ENCODE peak calls at places on chromosomes 1 and 21, in four cellular contexts. M, T, P and Y are unnamed samples.

GRCh38 chr1:20355101-20355827 is 64.6 kb downstream of the VWA5B1 start:
- DNase-seq in M (no peak), T (no peak), P (no peak), Y (no peak)

GRCh38 chr1:110489406-110489805 is 29.6 kb downstream of the KCNA10 start:
- DNase-seq in M (no peak), T (no peak), P (no peak), Y (no peak)

GRCh38 chr1:5423109-5423508 is 569.1 kb downstream of the NPHP4 start:
- DNase-seq in M (no peak), T (no peak), P (no peak), Y (no peak)

GRCh38 chr1:20413136-20413790 is 72.7 kb downstream of the CAMK2N1 start:
- DNase-seq in M (no peak), T (no peak), P (no peak), Y (no peak)

GRCh38 chr1:62637392-62638105 is 40.2 kb downstream of the ANGPTL3 start:
- DNase-seq in M (no peak), T (no peak), P (no peak), Y (no peak)

GRCh38 chr1:117106478-117106877 is 15.1 kb downstream of the TRIM45 start:
- DNase-seq in M (no peak), T (no peak), P (no peak), Y (no peak)

GRCh38 chr1:16165548-16165947 is 9.7 kb upstream of the EPHA2 start:
- DNase-seq in M (no peak), T (no peak), P (no peak), Y (no peak)

GRCh38 chr1:245153645-245154428 is 948 bp upstream of the KIF26B start:
- DNase-seq in M (no peak), T (no peak), P (no peak), Y (peak; percentile 23)

GRCh38 chr1:197391303-197392226 is 123.5 kb downstream of the CRB1 start:
- DNase-seq in M (no peak), T (no peak), P (no peak), Y (no peak)

GRCh38 chr1:21254335-21254951 is 35.8 kb downstream of the ECE1 start:
- DNase-seq in M (no peak), T (peak; percentile 33), P (no peak), Y (peak; percentile 59)

GRCh38 chr1:24695202-24695974 is 49.9 kb upstream of the CLIC4 start:
- DNase-seq in M (no peak), T (no peak), P (no peak), Y (no peak)

GRCh38 chr1:147266381-147266780 is 23.9 kb downstream of the CHD1L start:
- DNase-seq in M (no peak), T (no peak), P (no peak), Y (no peak)

GRCh38 chr1:112718691-112719418 is 3.7 kb upstream of the PPM1J start:
- DNase-seq in M (no peak), T (peak; percentile 58), P (no peak), Y (peak; percentile 34)

GRCh38 chr1:35448344-35448801 is 108.8 kb downstream of the KIAA0319L start:
- DNase-seq in M (peak; percentile 64), T (peak; percentile 99), P (no peak), Y (peak; percentile 91)

GRCh38 chr1:47616906-47617305 is 179.1 kb downstream of the FOXD2 start:
- DNase-seq in M (no peak), T (no peak), P (no peak), Y (no peak)

GRCh38 chr21:17580319-17580718 is 32.4 kb downstream of the BTG3 start:
- DNase-seq in M (no peak), T (no peak), P (no peak), Y (no peak)

GRCh38 chr1:35377553-35377952 is 109.0 kb downstream of the ZMYM4 start:
- DNase-seq in M (no peak), T (peak; percentile 68), P (no peak), Y (no peak)

GRCh38 chr1:212760126-212760823 is 31.3 kb downstream of the NSL1 start:
- DNase-seq in M (no peak), T (no peak), P (no peak), Y (no peak)

GRCh38 chr1:29767088-29767685 is 530.9 kb downstream of the PTPRU start:
- DNase-seq in M (no peak), T (no peak), P (no peak), Y (no peak)

GRCh38 chr1:78075621-78076020 is 29.9 kb downstream of the GIPC2 start:
- DNase-seq in M (no peak), T (peak; percentile 26), P (no peak), Y (no peak)

GRCh38 chr1:184986250-184986649 is 11.9 kb upstream of the NIBAN1 start:
- DNase-seq in M (no peak), T (peak; percentile 49), P (no peak), Y (peak; percentile 45)

GRCh38 chr1:201882665-201883132 is 6.0 kb upstream of the SHISA4 start:
- DNase-seq in M (no peak), T (peak; percentile 87), P (peak; percentile 84), Y (peak; percentile 72)

GRCh38 chr1:228989992-228990827 is 254.9 kb downstream of the RHOU start:
- DNase-seq in M (no peak), T (no peak), P (no peak), Y (no peak)

GRCh38 chr21:36425286-36425685 is 40.1 kb downstream of the CHAF1B start:
- DNase-seq in M (no peak), T (peak; percentile 84), P (no peak), Y (peak; percentile 46)

GRCh38 chr21:29145354-29145782 is 14.9 kb downstream of the MAP3K7CL start:
- DNase-seq in M (no peak), T (peak; percentile 95), P (peak; percentile 80), Y (peak; percentile 92)

GRCh38 chr1:75334876-75335275 is 200.7 kb downstream of the LHX8 start:
- DNase-seq in M (no peak), T (no peak), P (no peak), Y (no peak)

GRCh38 chr1:32919811-32920733 is 18.9 kb upstream of the TMEM54 start:
- DNase-seq in M (no peak), T (peak; percentile 72), P (no peak), Y (peak; percentile 58)

GRCh38 chr21:33799378-33800090 is 116.1 kb downstream of the ATP5PO start:
- DNase-seq in M (no peak), T (no peak), P (no peak), Y (no peak)

GRCh38 chr1:236950365-236950764 is 53.9 kb downstream of the MT1HL1 start:
- DNase-seq in M (no peak), T (no peak), P (no peak), Y (no peak)

GRCh38 chr1:226973898-226974543 is 33.9 kb downstream of the COQ8A start:
- DNase-seq in M (no peak), T (peak; percentile 24), P (no peak), Y (peak; percentile 29)

GRCh38 chr21:17523007-17523451 is 10.2 kb downstream of the CXADR start:
- DNase-seq in M (no peak), T (no peak), P (no peak), Y (no peak)

GRCh38 chr1:84259376-84259775 is 42.1 kb upstream of the SAMD13 start:
- DNase-seq in M (no peak), T (no peak), P (no peak), Y (no peak)

GRCh38 chr21:40386301-40386911 is 460.6 kb downstream of the DSCAM start:
- DNase-seq in M (no peak), T (no peak), P (no peak), Y (peak; percentile 9)

DNA sequence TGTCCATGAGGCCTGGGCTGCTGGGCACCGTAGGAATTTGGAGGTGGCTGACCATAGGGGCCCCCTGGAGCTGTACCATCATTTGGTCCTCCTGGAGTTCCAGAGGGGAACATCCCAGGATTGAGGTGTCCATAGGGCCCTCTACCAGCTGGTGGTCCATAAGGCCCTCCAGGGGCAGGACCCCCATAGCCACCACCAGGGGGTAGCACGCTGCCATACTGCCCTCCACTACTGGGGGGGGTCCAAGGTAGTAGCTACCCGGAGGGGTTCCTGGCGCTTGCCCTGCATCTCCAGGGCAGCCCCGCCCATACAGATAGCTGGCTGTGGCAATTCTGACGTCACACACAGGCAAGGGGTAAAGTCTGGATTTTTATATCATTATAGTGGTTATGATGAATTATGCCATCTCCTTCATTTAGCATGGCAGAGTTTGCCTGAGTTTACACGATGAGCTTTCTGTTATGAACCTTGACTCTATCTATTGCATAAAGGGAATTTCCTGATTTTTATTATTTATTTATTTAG is 13.2 kb downstream of the MDM4 start:
- DNase-seq in M (no peak), T (no peak), P (no peak), Y (no peak)
- TF ChIP-seq CTCF in M (no peak), T (no peak), P (no peak), Y (no peak)

DNA sequence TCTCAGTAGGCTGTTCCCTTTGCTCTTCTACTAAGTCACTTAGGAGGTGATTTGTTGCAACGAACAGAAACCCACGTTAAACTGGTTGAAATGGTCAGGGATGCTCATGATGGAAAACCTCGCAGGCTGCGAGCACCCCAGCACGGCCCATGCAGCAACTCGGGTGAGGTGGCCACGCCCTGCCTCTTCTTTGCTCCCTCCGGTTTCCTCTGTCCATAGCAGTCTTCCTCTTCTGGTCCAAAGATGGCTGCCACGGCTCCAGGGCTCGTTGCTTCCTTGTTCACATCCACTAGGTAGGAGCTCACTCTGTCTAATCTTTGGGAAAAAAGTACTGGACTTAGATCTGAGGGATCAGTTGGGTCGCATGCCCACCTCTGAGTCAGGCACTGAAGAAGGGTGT is 30.9 kb downstream of the KAZN start:
- DNase-seq in M (no peak), T (no peak), P (no peak), Y (no peak)
- H3K4me3 ChIP-seq in M (no peak overlapping the region), T (no peak overlapping the region), P (no peak overlapping the region), Y (no peak overlapping the region)

DNA sequence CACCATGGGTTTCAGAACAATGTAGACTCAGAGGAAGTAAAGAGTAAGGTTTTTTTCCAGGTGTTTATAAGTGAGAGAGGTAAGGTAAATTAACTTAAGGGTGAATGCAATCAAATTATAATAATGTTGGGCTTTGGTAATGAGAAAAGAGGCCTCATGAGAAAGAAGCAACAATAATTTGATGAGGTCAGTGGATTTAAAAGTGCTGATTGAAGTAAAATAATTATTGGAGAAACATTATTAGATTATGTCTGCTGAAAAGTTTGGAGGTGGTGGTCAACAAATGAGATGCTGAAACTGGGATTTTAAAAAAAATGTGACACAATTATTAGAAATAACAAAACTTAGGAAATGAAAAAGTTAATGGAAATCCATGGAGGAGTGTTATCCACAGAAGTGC is 187.4 kb upstream of the BRINP3 start:
- DNase-seq in M (no peak), T (no peak), P (no peak), Y (no peak)
- TF ChIP-seq CTCF in M (no peak), T (no peak), P (no peak), Y (no peak)

DNA sequence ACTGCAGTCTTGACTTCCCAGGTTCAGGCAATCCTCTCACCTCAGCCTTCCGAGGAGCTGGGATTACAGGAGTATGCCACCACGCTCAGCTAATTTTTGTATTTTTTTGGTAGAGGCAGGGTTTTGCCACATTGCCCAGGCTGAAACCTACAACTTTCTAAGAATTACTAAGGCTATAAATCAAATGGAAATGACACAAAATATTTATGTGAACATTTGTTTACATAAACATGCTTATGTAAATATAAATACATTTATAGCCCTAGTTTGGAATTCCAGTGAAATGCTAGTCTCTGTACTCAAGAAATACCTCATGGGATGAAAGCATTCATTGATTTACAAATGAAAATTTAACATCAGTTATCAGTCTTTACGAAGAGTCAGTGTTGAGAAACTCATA is 47.8 kb downstream of the NVL start:
- DNase-seq in M (no peak), T (no peak), P (no peak), Y (no peak)
- H3K4me3 ChIP-seq in M (no peak overlapping the region), T (no peak overlapping the region), P (no peak overlapping the region), Y (no peak overlapping the region)

DNA sequence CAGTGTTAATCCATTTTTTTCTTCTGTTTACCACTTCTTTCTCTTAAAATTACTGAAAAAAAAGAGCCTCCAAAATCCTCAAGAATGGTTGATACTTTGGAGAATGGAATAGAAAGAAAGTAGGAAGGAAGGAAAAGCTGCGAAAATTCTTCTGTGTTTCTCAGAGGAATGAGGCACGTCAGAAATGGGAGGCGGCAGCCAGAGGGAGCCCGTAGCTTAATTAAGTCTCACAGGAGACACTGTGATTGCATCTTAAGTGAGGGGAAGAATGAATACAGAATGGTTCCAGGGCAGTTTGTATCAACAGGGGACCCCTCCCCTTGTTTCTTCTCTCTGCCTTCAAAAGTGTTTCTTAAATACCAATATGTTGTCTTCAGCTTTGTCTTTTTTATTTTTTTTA is 1099.5 kb downstream of the PLA2G4A start:
- DNase-seq in M (no peak), T (peak; percentile 36), P (peak; percentile 7), Y (peak; percentile 57)
- TF ChIP-seq CTCF in M (peak; percentile 31), T (peak; percentile 64), P (peak; percentile 72), Y (peak; percentile 65)